ENCODE peak calls at places on chromosomes 5 and 9, in six cellular contexts. R is endodermal cell, J is lower lobe of right lung, P is tibial artery, D is MM.1S, C is left ventricle myocardium inferior. N is an unnamed sample. For H3K36me3, the result is how much of the 10 kb centered on the place peaks cover.

GRCh38 chr9:22244141-22245011 is 202.2 kb upstream of the DMRTA1 start:
- DNase-seq in R (peak), J (no peak), P (no peak), D (peak), C (no peak), N (peak)

GRCh38 chr9:18261143-18261542 is 212.8 kb upstream of the ADAMTSL1 start:
- DNase-seq in R (no peak), J (no peak), P (no peak), D (no peak), C (no peak), N (no peak)

GRCh38 chr5:176359658-176360057 is 1.9 kb downstream of the KIAA1191 start:
- DNase-seq in R (no peak), J (no peak), P (peak), D (no peak), C (no peak), N (no peak)

GRCh38 chr5:72651109-72651508 is 143.9 kb upstream of the ZNF366 start:
- DNase-seq in R (no peak), J (no peak), P (no peak), D (no peak), C (no peak), N (no peak)

GRCh38 chr5:177425196-177425800 is 1.2 kb upstream of the GRK6 start:
- DNase-seq in R (no peak), J (no peak), P (no peak), D (no peak), C (no peak), N (no peak)

GRCh38 chr9:134571946-134572914 is 69.4 kb upstream of the COL5A1 start:
- DNase-seq in R (peak), J (peak), P (peak), D (no peak), C (peak), N (no peak)

GRCh38 chr5:5066276-5067186 is 73.6 kb upstream of the ADAMTS16 start:
- DNase-seq in R (no peak), J (no peak), P (no peak), D (peak), C (no peak), N (no peak)

GRCh38 chr5:168085321-168086040 is 206.0 kb upstream of the WWC1 start:
- DNase-seq in R (no peak), J (no peak), P (no peak), D (peak), C (no peak), N (no peak)

GRCh38 chr5:139605887-139606286 is 42.3 kb upstream of the CXXC5 start:
- DNase-seq in R (no peak), J (no peak), P (no peak), D (no peak), C (no peak), N (no peak)

GRCh38 chr5:145948047-145948446 is 11.7 kb downstream of the SH3RF2 start:
- DNase-seq in R (no peak), J (no peak), P (no peak), D (no peak), C (no peak), N (no peak)
- H3K27ac ChIP-seq in R (no peak), J (no peak), P (no peak), D (no peak), C (peak), N (no peak)

GRCh38 chr5:180990086-180990888 is 1.6 kb downstream of the BTNL3 start:
- DNase-seq in R (no peak), J (no peak), P (no peak), D (peak), C (no peak), N (no peak)

GRCh38 chr5:180990889-180991257 is 2.2 kb downstream of the BTNL3 start:
- DNase-seq in R (peak), J (no peak), P (no peak), D (no peak), C (no peak), N (no peak)

GRCh38 chr5:180982008-180982741 is 6.5 kb upstream of the BTNL3 start:
- DNase-seq in R (no peak), J (no peak), P (no peak), D (no peak), C (no peak), N (no peak)

GRCh38 chr5:180988592-180988991 is at the start of gene BTNL3:
- DNase-seq in R (no peak), J (no peak), P (no peak), D (no peak), C (no peak), N (no peak)

GRCh38 chr5:180988011-180988410 is 635 bp upstream of the BTNL3 start:
- DNase-seq in R (no peak), J (no peak), P (no peak), D (no peak), C (no peak), N (no peak)
- H3K4me3 ChIP-seq in R (no peak), J (no peak), P (no peak), D (no peak), C (no peak), N (no peak)

GRCh38 chr5:134541736-134542376 is 16.4 kb downstream of the JADE2 start:
- DNase-seq in R (peak), J (peak), P (no peak), D (no peak), C (peak), N (no peak)
- H3K36me3 ChIP-seq in R (under half), J (half or more), P (half or more), D (under half), C (under half), N (half or more)

DNA sequence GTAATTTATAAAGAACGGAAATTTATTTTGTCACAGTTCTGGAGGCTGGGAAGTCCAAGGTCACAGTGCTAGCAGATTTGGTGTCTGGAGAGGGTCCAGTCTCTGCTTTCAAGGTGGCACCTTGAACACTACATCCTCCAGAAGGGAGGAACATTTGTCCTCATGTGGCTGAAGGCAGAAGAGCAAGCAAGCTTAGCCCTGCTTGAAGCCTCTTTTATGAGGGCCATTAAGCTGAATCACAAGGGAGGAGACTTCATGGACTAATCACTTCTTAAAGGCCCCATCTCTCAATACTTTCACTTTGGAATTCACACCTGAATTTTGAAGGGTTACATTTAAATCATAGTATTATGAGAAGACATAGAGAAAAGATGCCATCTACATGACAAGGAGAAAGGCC is 215.4 kb upstream of the NFIL3 start:
- DNase-seq in R (no peak), J (no peak), P (no peak), D (no peak), C (no peak), N (no peak)
- H3K27ac ChIP-seq in R (no peak), J (no peak), P (no peak), D (no peak), C (no peak), N (no peak)

GRCh38 chr5:96752341-96753016 is 55.3 kb downstream of the ERAP1 start:
- DNase-seq in R (no peak), J (no peak), P (no peak), D (peak), C (no peak), N (peak)

GRCh38 chr5:96751203-96752169 is 56.3 kb downstream of the ERAP1 start:
- DNase-seq in R (no peak), J (no peak), P (no peak), D (peak), C (no peak), N (no peak)

GRCh38 chr5:96753848-96754247 is 53.9 kb downstream of the ERAP1 start:
- DNase-seq in R (no peak), J (no peak), P (no peak), D (no peak), C (no peak), N (no peak)

GRCh38 chr5:96750110-96750822 is 57.5 kb downstream of the ERAP1 start:
- DNase-seq in R (no peak), J (no peak), P (no peak), D (no peak), C (no peak), N (no peak)

DNA sequence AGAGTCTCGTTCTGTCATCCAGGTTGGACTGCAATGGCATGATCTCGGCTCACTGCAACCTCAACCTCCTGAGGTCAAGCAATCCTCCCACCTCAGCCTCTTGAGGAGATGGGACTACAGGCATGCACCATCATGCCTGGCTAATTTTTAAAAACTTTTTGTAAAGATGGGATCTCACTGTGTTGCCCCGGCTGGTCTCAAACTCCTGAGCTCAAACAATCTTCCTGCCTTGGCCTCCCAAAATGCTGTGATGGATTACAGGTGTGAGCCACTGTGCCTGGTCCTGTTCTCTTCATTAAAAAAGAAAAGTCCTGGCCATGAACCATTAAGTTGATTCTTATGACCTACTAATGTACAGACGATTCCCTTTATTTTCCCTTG is 54.7 kb downstream of the ERAP1 start:
- DNase-seq in R (no peak), J (no peak), P (no peak), D (no peak), C (no peak), N (no peak)
- H3K4me3 ChIP-seq in R (no peak), J (no peak), P (no peak), D (no peak), C (no peak), N (no peak)

N was measured in CD4-positive, alpha-beta memory T cell.